ENCODE peak calls at places on chromosome 10, in five cellular contexts. S is cardiac fibroblast, W is tibial nerve, C is AG09309, Q is coronary artery. P is an unnamed sample.

GRCh38 chr10:113420733-113421200 is 132.1 kb upstream of the HABP2 start:
- DNase-seq in S (no peak), Q (no peak), W (no peak), C (no peak), P (no peak)

GRCh38 chr10:4331150-4331549 is 494.9 kb upstream of the AKR1E2 start:
- DNase-seq in C (no peak), Q (no peak), S (no peak), W (no peak), P (no peak)

GRCh38 chr10:117413928-117414618 is 38.8 kb upstream of the PDZD8 start:
- DNase-seq in C (no peak), W (no peak), S (peak; percentile 35), Q (no peak), P (no peak)

GRCh38 chr10:133257489-133258065 is 19.1 kb downstream of the ADAM8 start:
- DNase-seq in Q (no peak), C (no peak), S (peak; percentile 53), W (peak; percentile 56), P (peak; percentile 63)

GRCh38 chr10:16832351-16833080 is 15.3 kb upstream of the RSU1 start:
- DNase-seq in Q (peak; percentile 78), C (peak; percentile 92), S (peak; percentile 93), W (no peak), P (no peak)

GRCh38 chr10:69209787-69210480 is 10.2 kb upstream of the HKDC1 start:
- DNase-seq in W (no peak), Q (no peak), C (no peak), S (no peak), P (no peak)

GRCh38 chr10:124612611-124613498 is 131.3 kb downstream of the FAM53B start:
- DNase-seq in S (peak; percentile 59), Q (no peak), C (no peak), W (no peak), P (no peak)

GRCh38 chr10:114735946-114736345 is 77.9 kb upstream of the ABLIM1 start:
- DNase-seq in C (no peak), S (no peak), Q (no peak), W (no peak), P (no peak)

GRCh38 chr10:75592888-75593643 is 161.6 kb downstream of the LRMDA start:
- DNase-seq in C (no peak), Q (no peak), W (no peak), S (peak; percentile 9), P (no peak)

GRCh38 chr10:30813872-30814471 is 184.4 kb upstream of the LYZL2 start:
- DNase-seq in W (no peak), S (peak; percentile 51), Q (no peak), C (no peak), P (no peak)

GRCh38 chr10:32155075-32155516 is 98.9 kb upstream of the KIF5B start:
- DNase-seq in Q (no peak), C (no peak), S (peak; percentile 82), W (no peak), P (no peak)
- TF ChIP-seq CTCF in Q (no peak), C (no peak), S (peak; percentile 18), W (no peak), P (no peak)

GRCh38 chr10:93073539-93074136 is at the start of gene CYP26A1:
- DNase-seq in W (no peak), S (no peak), C (no peak), Q (no peak), P (peak; percentile 42)

GRCh38 chr10:93075369-93076221 is 1.9 kb downstream of the CYP26A1 start:
- DNase-seq in S (no peak), W (no peak), Q (peak; percentile 41), C (no peak), P (peak; percentile 38)

GRCh38 chr10:93072713-93073538 is 767 bp upstream of the CYP26A1 start:
- DNase-seq in W (no peak), C (no peak), Q (no peak), S (no peak), P (peak; percentile 38)

GRCh38 chr10:93074597-93075368 is 1.1 kb downstream of the CYP26A1 start:
- DNase-seq in C (no peak), W (no peak), Q (peak; percentile 53), S (no peak), P (peak; percentile 27)

DNA sequence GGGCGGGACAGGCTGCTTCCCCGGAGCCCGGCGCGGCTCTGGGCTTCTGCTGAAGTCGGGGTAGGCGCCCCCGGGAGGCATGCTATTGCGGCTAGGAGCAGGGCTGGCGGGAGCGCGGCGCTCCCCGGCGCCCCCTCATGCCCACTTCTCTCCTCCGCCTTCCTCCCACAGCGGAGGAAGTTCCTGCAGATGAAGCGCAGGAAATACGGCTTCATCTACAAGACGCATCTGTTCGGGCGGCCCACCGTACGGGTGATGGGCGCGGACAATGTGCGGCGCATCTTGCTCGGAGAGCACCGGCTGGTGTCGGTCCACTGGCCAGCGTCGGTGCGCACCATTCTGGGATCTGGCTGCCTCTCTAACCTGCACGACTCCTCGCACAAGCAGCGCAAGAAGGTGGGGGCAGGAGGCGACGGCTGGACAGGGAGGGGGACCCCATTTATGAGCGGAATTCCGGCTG is 474 bp downstream of the CYP26A1 start:
- DNase-seq in S (no peak), C (no peak), Q (no peak), W (no peak), P (no peak)
- TF ChIP-seq CTCF in S (no peak), C (peak; percentile 14), Q (no peak), W (no peak), P (no peak)

GRCh38 chr10:11706911-11707567 is 35.1 kb upstream of the ECHDC3 start:
- DNase-seq in C (no peak), Q (no peak), S (no peak), W (no peak), P (no peak)
- TF ChIP-seq CTCF in C (no peak), Q (no peak), S (no peak), W (no peak), P (no peak)

GRCh38 chr10:71957546-71958275 is 6.5 kb upstream of the CHST3 start:
- DNase-seq in W (no peak), Q (no peak), C (no peak), S (peak; percentile 19), P (no peak)
- TF ChIP-seq CTCF in W (no peak), Q (no peak), C (peak; percentile 27), S (no peak), P (no peak)

DNA sequence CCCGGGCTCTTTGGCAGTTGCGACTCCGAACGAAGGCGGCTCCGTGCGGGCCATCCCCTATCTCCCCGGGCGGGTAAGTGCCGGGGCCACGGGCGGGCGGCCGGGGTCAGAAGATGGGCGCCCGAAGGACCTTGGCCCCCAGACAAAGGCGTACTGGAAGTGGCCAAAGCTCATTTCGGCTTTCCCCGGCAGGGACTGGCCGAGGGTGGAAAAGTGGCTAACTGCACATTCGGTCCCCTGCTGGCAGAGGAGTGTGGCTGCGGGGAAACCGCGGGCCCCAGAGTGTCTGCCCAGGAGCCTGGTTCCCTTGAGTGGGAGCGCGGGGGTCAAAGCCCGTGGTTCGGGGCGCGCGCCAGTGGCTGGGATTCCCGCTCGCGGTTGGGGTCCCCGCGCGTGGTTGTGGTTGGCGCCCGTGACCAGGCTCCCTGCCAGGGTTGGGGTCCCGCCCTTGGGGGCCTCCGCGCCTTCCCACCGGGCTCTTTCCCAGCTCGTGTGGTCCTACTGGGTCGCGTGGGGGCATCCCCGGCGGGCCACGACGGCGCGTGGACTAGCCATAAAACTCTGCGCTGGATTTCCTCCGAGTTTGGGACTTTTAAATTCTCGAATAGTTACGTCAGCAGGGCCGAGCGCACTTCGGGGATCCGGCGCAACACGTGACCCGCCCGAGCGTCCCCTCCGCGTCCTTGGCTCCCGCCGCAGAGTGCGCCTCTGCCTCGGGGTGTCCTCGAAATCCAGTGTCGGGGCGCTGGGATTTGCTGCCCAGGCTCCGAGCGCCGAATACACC is 124.4 kb downstream of the TACC2 start:
- DNase-seq in S (peak; percentile 77), C (no peak), W (peak; percentile 65), Q (peak; percentile 83), P (peak; percentile 75)
- TF ChIP-seq CTCF in S (peak; percentile 70), C (peak; percentile 73), W (peak; percentile 13), Q (no peak), P (no peak)

GRCh38 chr10:97000487-97001182 is 168.5 kb downstream of the LCOR start:
- DNase-seq in W (no peak), Q (no peak), S (no peak), C (no peak), P (no peak)
- TF ChIP-seq CTCF in W (no peak), Q (no peak), S (no peak), C (no peak), P (no peak)

GRCh38 chr10:59709472-59710125 is at the start of gene SLC16A9:
- DNase-seq in Q (no peak), W (no peak), S (peak; percentile 53), C (no peak), P (peak; percentile 92)
- TF ChIP-seq CTCF in Q (peak; percentile 9), W (peak; percentile 19), S (peak; percentile 23), C (peak; percentile 37), P (no peak)

DNA sequence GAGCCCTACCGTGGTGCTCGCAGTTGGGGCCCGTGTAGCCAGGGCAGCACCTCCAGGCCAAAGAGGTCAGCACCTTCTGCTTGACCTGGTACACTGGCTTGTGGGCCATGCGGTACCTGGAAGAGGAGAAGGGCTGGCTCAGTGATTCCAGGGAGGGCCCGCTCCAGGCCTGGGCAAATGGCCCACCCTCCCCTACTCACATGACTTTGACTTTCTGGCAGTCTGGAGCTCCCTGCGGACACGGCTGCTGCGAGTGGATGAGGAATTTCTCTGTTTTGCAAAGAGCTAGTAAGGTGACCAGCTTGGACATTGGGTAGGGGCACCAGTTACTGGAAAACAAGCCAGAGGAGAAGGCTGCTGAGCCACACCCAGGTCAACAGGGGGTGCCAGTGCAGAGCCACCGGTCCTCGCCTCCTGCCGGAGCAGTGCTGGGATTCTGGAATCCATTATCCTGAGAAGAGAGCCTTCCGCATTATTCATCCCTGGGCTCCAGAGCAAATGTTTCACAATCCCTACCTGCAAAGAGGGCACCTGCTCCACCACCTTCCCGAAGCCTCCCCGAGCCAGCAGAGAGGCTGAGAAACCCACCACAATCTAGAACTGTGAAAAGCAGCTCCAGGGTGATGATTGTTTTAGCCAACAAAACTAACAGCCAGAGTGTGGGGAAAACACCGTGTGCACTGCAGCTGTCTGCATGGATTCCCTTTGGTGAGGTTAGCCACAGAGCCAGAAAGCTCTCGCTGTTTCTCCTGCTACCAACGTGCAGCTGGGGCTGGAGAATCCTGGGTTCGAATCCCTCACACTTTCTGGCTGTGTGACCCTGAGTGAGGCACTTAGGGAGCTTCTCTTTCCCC is 11.8 kb downstream of the MMRN2 start:
- DNase-seq in C (no peak), S (no peak), Q (peak; percentile 77), W (no peak), P (no peak)
- TF ChIP-seq CTCF in C (peak; percentile 38), S (peak; percentile 32), Q (no peak), W (no peak), P (no peak)

GRCh38 chr10:86100581-86101061 is 266.0 kb downstream of the GRID1 start:
- DNase-seq in S (peak; percentile 5), Q (peak; percentile 33), W (no peak), C (no peak), P (peak; percentile 36)
- TF ChIP-seq CTCF in S (no peak), Q (no peak), W (no peak), C (peak; percentile 30), P (peak; percentile 17)